ENCODE peak calls at places on chromosomes 11 and 22, in seven cellular contexts. I is T-helper 22 cell; U is activated naive CD8-positive, alpha-beta T cell treated with anti-CD3 and anti-CD28 coated beads, Interleukin-2, amount 10 ng/mL, durations not matched to agents 7 days and 5 days; R is M059J; S is Ammon's horn; T is body of pancreas; Q is HAP-1. F is an unnamed sample.

GRCh38 chr11:45267660-45268340 is 18.3 kb downstream of the SYT13 start:
- DNase-seq in I (no peak), U (no peak), R (peak; percentile 31), S (no peak), T (no peak), Q (no peak), F (peak; percentile 74)

GRCh38 chr22:44361391-44362126 is 48.8 kb upstream of the SHISAL1 start:
- DNase-seq in I (no peak), U (no peak), R (no peak), S (no peak), T (no peak), Q (no peak), F (no peak)

GRCh38 chr11:88489030-88489429 is 151.5 kb upstream of the CTSC start:
- DNase-seq in I (no peak), U (no peak), R (peak; percentile 64), S (no peak), T (no peak), Q (no peak), F (no peak)

GRCh38 chr11:69546735-69547370 is 65.4 kb downstream of the LINC01488 start:
- DNase-seq in I (no peak), U (no peak), R (no peak), S (no peak), T (no peak), Q (no peak), F (no peak)

GRCh38 chr11:75826463-75827220 is 11.6 kb downstream of the UVRAG start:
- DNase-seq in I (no peak), U (no peak), R (no peak), S (no peak), T (no peak), Q (no peak), F (no peak)

GRCh38 chr11:128294685-128295079 is 292.7 kb downstream of the ETS1 start:
- DNase-seq in I (no peak), U (no peak), R (peak; percentile 48), S (no peak), T (no peak), Q (no peak), F (no peak)

GRCh38 chr11:44068180-44068579 is 2.1 kb downstream of the ACCS start:
- DNase-seq in I (no peak), U (no peak), R (no peak), S (no peak), T (no peak), Q (no peak), F (no peak)

GRCh38 chr22:50700387-50701075 is 27.9 kb downstream of the SHANK3 start:
- DNase-seq in I (no peak), U (no peak), R (no peak), S (no peak), T (peak; percentile 4), Q (no peak), F (no peak)

GRCh38 chr11:12411806-12412727 is 34.7 kb downstream of the PARVA start:
- DNase-seq in I (no peak), U (peak; percentile 33), R (peak; percentile 97), S (peak; percentile 57), T (peak; percentile 63), Q (peak; percentile 63), F (peak; percentile 51)

GRCh38 chr11:100761806-100762205 is 74.7 kb downstream of the ARHGAP42 start:
- DNase-seq in I (no peak), U (no peak), R (no peak), S (no peak), T (no peak), Q (no peak), F (no peak)

GRCh38 chr11:43503417-43503816 is 144.7 kb downstream of the TTC17 start:
- DNase-seq in I (no peak), U (no peak), R (no peak), S (no peak), T (no peak), Q (no peak), F (no peak)

GRCh38 chr11:68194675-68195294 is 18.3 kb downstream of the KMT5B start:
- DNase-seq in I (no peak), U (no peak), R (no peak), S (no peak), T (no peak), Q (no peak), F (no peak)

GRCh38 chr22:40040927-40041326 is 46.2 kb downstream of the FAM83F start:
- DNase-seq in I (no peak), U (no peak), R (peak; percentile 61), S (peak; percentile 53), T (peak; percentile 37), Q (peak; percentile 52), F (no peak)

GRCh38 chr11:81342956-81343355 is 1390.7 kb downstream of the FAM181B start:
- DNase-seq in I (no peak), U (no peak), R (no peak), S (no peak), T (no peak), Q (no peak), F (no peak)

GRCh38 chr22:20479612-20480196 is 15.9 kb downstream of the KLHL22 start:
- DNase-seq in I (no peak), U (no peak), R (no peak), S (no peak), T (no peak), Q (no peak), F (no peak)

GRCh38 chr11:67398661-67399563 is 2.7 kb downstream of the PPP1CA start:
- DNase-seq in I (no peak), U (no peak), R (no peak), S (no peak), T (no peak), Q (no peak), F (no peak)

GRCh38 chr11:13680501-13681264 is 12.2 kb downstream of the FAR1 start:
- DNase-seq in I (no peak), U (no peak), R (no peak), S (peak; percentile 30), T (no peak), Q (no peak), F (no peak)

GRCh38 chr11:113577356-113578163 is 102.4 kb upstream of the DRD2 start:
- DNase-seq in I (no peak), U (no peak), R (peak; percentile 51), S (no peak), T (peak; percentile 15), Q (no peak), F (peak; percentile 12)

GRCh38 chr11:69245491-69246345 is 48.2 kb upstream of the MYEOV start:
- DNase-seq in I (no peak), U (no peak), R (no peak), S (no peak), T (no peak), Q (no peak), F (no peak)

GRCh38 chr11:55707029-55707428 is 45.0 kb downstream of the OR4C6 start:
- DNase-seq in I (no peak), U (no peak), R (peak; percentile 23), S (peak; percentile 16), T (no peak), Q (peak; percentile 40), F (no peak)

GRCh38 chr11:10688401-10688800 is 5.2 kb downstream of the IRAG1 start:
- DNase-seq in I (no peak), U (no peak), R (peak; percentile 95), S (no peak), T (no peak), Q (no peak), F (no peak)

GRCh38 chr22:36457688-36458450 is 23.6 kb downstream of the TXN2 start:
- DNase-seq in I (no peak), U (no peak), R (peak; percentile 68), S (no peak), T (peak; percentile 66), Q (no peak), F (peak; percentile 36)

GRCh38 chr11:45105233-45105992 is 41.0 kb upstream of the PRDM11 start:
- DNase-seq in I (no peak), U (peak; percentile 76), R (peak; percentile 62), S (peak; percentile 87), T (peak; percentile 78), Q (peak; percentile 63), F (peak; percentile 60)